ENCODE peak calls at places on chromosome 9, in five cellular contexts. E is A549, Q is K562, L is HepG2, N is H1. K is an unnamed sample.

GRCh38 chr9:90871327-90871935 is 69.8 kb downstream of the SYK start:
- DNase-seq in N (no peak), E (no peak), L (no peak), Q (no peak), K (no peak)

GRCh38 chr9:116697341-116697740 is 10.2 kb downstream of the TRIM32 start:
- DNase-seq in E (no peak), N (no peak), Q (no peak), L (no peak), K (peak)

GRCh38 chr9:86099695-86100364 is 472 bp upstream of the GOLM1 start:
- DNase-seq in L (no peak), N (no peak), Q (no peak), E (peak), K (peak)

GRCh38 chr9:135295556-135296300 is 183.9 kb upstream of the PPP1R26 start:
- DNase-seq in L (no peak), Q (no peak), E (no peak), N (no peak), K (no peak)

GRCh38 chr9:82987790-82988189 is 75.2 kb downstream of the RASEF start:
- DNase-seq in L (no peak), N (no peak), Q (no peak), E (no peak), K (no peak)

GRCh38 chr9:91101598-91102168 is 260.0 kb downstream of the AUH start:
- DNase-seq in Q (no peak), L (no peak), E (no peak), N (no peak), K (no peak)

GRCh38 chr9:110588296-110588695 is 8.8 kb upstream of the SVEP1 start:
- DNase-seq in L (no peak), E (no peak), N (no peak), Q (no peak), K (peak)

GRCh38 chr9:79685576-79685975 is 113.8 kb downstream of the TLE4 start:
- DNase-seq in Q (no peak), N (no peak), L (no peak), E (no peak), K (peak)

GRCh38 chr9:132773764-132774339 is 103.6 kb downstream of the GTF3C4 start:
- DNase-seq in E (no peak), N (no peak), Q (no peak), L (no peak), K (no peak)

GRCh38 chr9:81885586-81885985 is 42.6 kb upstream of the SPATA31D4 start:
- DNase-seq in L (no peak), Q (no peak), N (no peak), E (no peak), K (no peak)

GRCh38 chr9:72882117-72882775 is 70.6 kb downstream of the ALDH1A1 start:
- DNase-seq in L (no peak), Q (no peak), E (no peak), N (no peak), K (no peak)

DNA sequence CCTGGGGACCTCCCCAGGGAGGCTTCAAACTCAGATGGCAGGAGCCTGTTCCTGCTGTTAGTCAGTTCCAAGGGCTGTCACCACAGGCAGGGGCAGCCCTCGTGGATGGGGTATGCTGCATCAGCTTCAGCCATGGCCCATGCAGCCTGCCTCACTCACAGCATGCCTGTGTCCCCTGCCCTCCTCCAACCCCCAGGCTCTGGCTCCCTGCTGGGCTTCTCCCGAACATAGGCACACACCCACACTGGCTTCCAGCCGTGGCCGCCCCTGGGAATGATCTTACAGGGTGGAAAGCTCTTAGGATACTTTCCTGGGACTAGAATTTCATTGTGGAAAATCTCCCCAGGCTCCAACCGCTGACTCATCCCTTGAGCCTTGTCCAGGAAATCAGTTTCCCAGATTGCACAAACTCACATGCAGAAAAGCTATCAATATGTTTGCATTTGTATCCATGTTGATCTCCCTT is 163.8 kb downstream of the SEC61B start:
- DNase-seq in E (no peak), L (no peak), Q (no peak), N (no peak), K (peak)
- TF ChIP-seq MAFK in E (no peak), L (no peak), Q (no peak), N (no peak), K (no peak)

GRCh38 chr9:120413121-120414048 is 166.6 kb downstream of the CDK5RAP2 start:
- DNase-seq in E (no peak), Q (no peak), N (no peak), L (no peak), K (no peak)
- TF ChIP-seq MAFK in E (no peak), Q (no peak), N (no peak), L (no peak), K (no peak)

GRCh38 chr9:14906654-14907359 is 3.4 kb downstream of the FREM1 start:
- DNase-seq in N (no peak), E (no peak), L (no peak), Q (peak), K (no peak)
- TF ChIP-seq MAFK in N (no peak), E (no peak), L (no peak), Q (no peak), K (no peak)

GRCh38 chr9:96033896-96034295 is 158.4 kb downstream of the ERCC6L2 start:
- DNase-seq in E (no peak), L (no peak), N (no peak), Q (no peak), K (no peak)

GRCh38 chr9:96040591-96041461 is 165.3 kb downstream of the ERCC6L2 start:
- DNase-seq in Q (no peak), N (peak), L (peak), E (peak), K (peak)

GRCh38 chr9:96038914-96039313 is 163.4 kb downstream of the ERCC6L2 start:
- DNase-seq in Q (no peak), L (no peak), N (no peak), E (no peak), K (no peak)

GRCh38 chr9:96034553-96035122 is 159.1 kb downstream of the ERCC6L2 start:
- DNase-seq in N (no peak), L (no peak), Q (no peak), E (no peak), K (no peak)

GRCh38 chr9:96038271-96038670 is 162.8 kb downstream of the ERCC6L2 start:
- DNase-seq in L (no peak), Q (no peak), N (no peak), E (no peak), K (no peak)
- TF ChIP-seq MAFK in L (no peak), Q (no peak), N (no peak), E (no peak), K (no peak)

DNA sequence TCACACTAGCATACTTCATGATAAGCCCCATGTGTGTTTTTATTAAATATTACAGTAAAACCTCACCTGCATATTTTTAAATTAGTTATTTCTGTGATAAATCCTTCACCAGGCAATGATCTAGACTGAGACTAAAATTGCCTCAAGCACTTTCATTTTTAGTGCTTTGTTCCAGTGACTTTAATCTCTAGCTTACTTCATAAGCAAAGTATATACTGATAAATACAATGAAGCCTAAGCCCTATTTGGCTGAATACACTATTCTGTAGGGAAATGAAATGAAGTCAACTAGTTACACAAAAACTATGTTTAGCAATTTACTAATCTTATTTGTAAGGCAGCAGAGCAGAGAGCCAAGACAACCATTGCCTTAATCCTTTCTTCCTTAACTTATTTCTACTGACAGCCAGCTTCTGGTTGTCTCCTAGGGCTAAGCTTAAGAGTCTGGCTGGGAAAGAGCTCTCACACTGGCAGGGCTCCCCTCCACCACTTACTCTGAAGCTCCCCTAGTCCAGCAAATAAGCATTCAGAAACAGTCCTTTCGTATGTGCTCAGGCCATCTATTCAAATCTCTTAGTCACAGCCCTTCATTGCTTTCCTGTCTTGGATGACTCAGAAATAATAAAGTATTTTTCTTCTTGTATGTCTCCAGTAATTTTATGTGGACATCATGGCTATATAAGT is 31.4 kb upstream of the MTAP start:
- DNase-seq in E (peak), N (no peak), Q (no peak), L (no peak), K (peak)
- TF ChIP-seq MAFK in E (no peak), N (no peak), Q (no peak), L (no peak), K (no peak)

GRCh38 chr9:84371737-84372136 is 31.2 kb upstream of the SLC28A3 start:
- DNase-seq in Q (no peak), E (no peak), L (peak), N (no peak), K (peak)
- TF ChIP-seq MAFK in Q (no peak), E (no peak), L (no peak), N (no peak), K (no peak)

K was measured in IMR-90.